ENCODE peak calls at places on chromosomes 13 and 19, in seven cellular contexts. W is kidney, J is pancreas, I is OCI-LY7, D is osteocyte, X is astrocyte of the spinal cord, R is progenitor cell of endocrine pancreas. N is an unnamed sample.

GRCh38 chr13:102948006-102948405 is 102.2 kb downstream of the ERCC5 start:
- DNase-seq in W (no peak), J (no peak), I (no peak), D (no peak), X (peak; percentile 3), R (no peak), N (no peak)

GRCh38 chr13:64525687-64526086 is 2704.4 kb downstream of the PCDH9 start:
- DNase-seq in W (no peak), J (no peak), I (no peak), D (no peak), X (no peak), R (no peak), N (no peak)

GRCh38 chr13:37179646-37180045 is 74.2 kb upstream of the CSNK1A1L start:
- DNase-seq in W (no peak), J (no peak), I (no peak), D (no peak), X (no peak), R (no peak), N (no peak)

GRCh38 chr13:85137516-85137915 is 661.7 kb downstream of the SLITRK6 start:
- DNase-seq in W (no peak), J (no peak), I (no peak), D (no peak), X (no peak), R (no peak), N (no peak)

GRCh38 chr13:82206241-82206640 is 1676.0 kb downstream of the SLITRK1 start:
- DNase-seq in W (no peak), J (no peak), I (no peak), D (no peak), X (no peak), R (no peak), N (no peak)

GRCh38 chr13:61414686-61415664 is 674 bp downstream of the PCDH20 start:
- DNase-seq in W (peak; percentile 79), J (peak; percentile 31), I (no peak), D (no peak), X (peak; percentile 43), R (peak; percentile 62), N (peak; percentile 79)

GRCh38 chr19:8531470-8531869 is 17.5 kb upstream of the ZNF414 start:
- DNase-seq in W (no peak), J (no peak), I (no peak), D (no peak), X (no peak), R (no peak), N (no peak)

GRCh38 chr13:21434588-21434987 is 24.5 kb downstream of the ZDHHC20 start:
- DNase-seq in W (no peak), J (no peak), I (no peak), D (no peak), X (no peak), R (no peak), N (no peak)

GRCh38 chr13:58852076-58852475 is 1220.5 kb downstream of the PCDH17 start:
- DNase-seq in W (no peak), J (no peak), I (no peak), D (no peak), X (peak; percentile 77), R (no peak), N (no peak)

GRCh38 chr13:111121421-111121820 is 6.3 kb downstream of the ARHGEF7 start:
- DNase-seq in W (no peak), J (no peak), I (no peak), D (no peak), X (no peak), R (no peak), N (no peak)

GRCh38 chr13:95420501-95420900 is 119.2 kb upstream of the ABCC4 start:
- DNase-seq in W (no peak), J (no peak), I (no peak), D (peak; percentile 27), X (no peak), R (no peak), N (no peak)

GRCh38 chr19:46880440-46880839 is 19.6 kb downstream of the ARHGAP35 start:
- DNase-seq in W (no peak), J (no peak), I (no peak), D (no peak), X (no peak), R (no peak), N (no peak)

GRCh38 chr13:113597386-113598080 is 13.0 kb downstream of the TFDP1 start:
- DNase-seq in W (peak; percentile 35), J (no peak), I (no peak), D (no peak), X (no peak), R (no peak), N (peak; percentile 74)

GRCh38 chr19:3024870-3025515 is 4.1 kb downstream of the TLE2 start:
- DNase-seq in W (no peak), J (no peak), I (peak; percentile 34), D (no peak), X (no peak), R (no peak), N (no peak)

GRCh38 chr13:57925250-57925649 is 293.7 kb downstream of the PCDH17 start:
- DNase-seq in W (no peak), J (no peak), I (no peak), D (no peak), X (peak; percentile 5), R (no peak), N (no peak)

DNA sequence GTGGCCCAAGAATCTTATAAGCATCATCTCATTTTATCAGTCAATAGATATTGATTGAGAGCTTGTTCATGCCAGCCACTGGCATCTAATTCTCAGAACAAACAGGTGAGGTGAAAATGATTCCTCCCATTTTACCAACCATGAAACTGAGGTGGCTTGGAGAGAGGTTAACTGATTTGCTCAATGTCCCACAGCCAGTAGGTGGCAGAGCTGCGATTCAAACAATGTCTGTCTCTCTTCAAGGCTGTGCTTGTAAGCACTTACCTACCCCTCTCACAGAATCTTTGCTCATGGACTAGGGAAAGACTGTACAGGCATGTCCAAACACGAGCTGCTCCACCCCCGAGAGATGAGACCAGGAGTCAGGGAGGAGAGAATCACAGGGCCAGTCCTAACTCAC is 21.5 kb upstream of the GSX1 start:
- DNase-seq in W (no peak), J (peak; percentile 23), I (peak; percentile 57), D (no peak), X (no peak), R (no peak), N (no peak)
- TF ChIP-seq CTCF in W (peak; percentile 25), J (no peak), I (peak; percentile 80), D (peak; percentile 36), X (peak; percentile 32), R (peak; percentile 52), N (peak; percentile 43)

GRCh38 chr19:4829001-4829712 is 2.4 kb downstream of the TICAM1 start:
- DNase-seq in W (no peak), J (peak; percentile 69), I (peak; percentile 81), D (no peak), X (no peak), R (no peak), N (no peak)
- TF ChIP-seq CTCF in W (peak; percentile 23), J (no peak), I (peak; percentile 72), D (no peak), X (no peak), R (no peak), N (no peak)

GRCh38 chr19:35315883-35316282 is 13.1 kb upstream of the CD22 start:
- DNase-seq in W (no peak), J (no peak), I (peak; percentile 71), D (no peak), X (no peak), R (no peak), N (no peak)
- TF ChIP-seq CTCF in W (no peak), J (no peak), I (peak; percentile 60), D (no peak), X (no peak), R (no peak), N (no peak)

GRCh38 chr19:30689474-30689873 is 317.3 kb downstream of the ZNF536 start:
- DNase-seq in W (no peak), J (no peak), I (no peak), D (no peak), X (no peak), R (no peak), N (no peak)
- TF ChIP-seq CTCF in W (no peak), J (no peak), I (no peak), D (no peak), X (no peak), R (peak; percentile 41), N (no peak)